ENCODE peak calls at places on chromosome 22, in four cellular contexts. U is CD8-positive, alpha-beta T cell; G is endothelial cell of umbilical vein; Y is right cardiac atrium. C is an unnamed sample. For H3K4me1, the result is how much of the 10 kb centered on the place peaks cover.

GRCh38 chr22:29331213-29331612 is 15.7 kb upstream of the RASL10A start:
- DNase-seq in G (no peak), Y (peak), U (no peak), C (no peak)

GRCh38 chr22:33210129-33210784 is 152.1 kb upstream of the SYN3 start:
- DNase-seq in U (no peak), Y (no peak), G (peak), C (no peak)

GRCh38 chr22:23530766-23531282 is 49.3 kb downstream of the IGLL1 start:
- DNase-seq in G (no peak), Y (no peak), U (no peak), C (no peak)

GRCh38 chr22:22605074-22605404 is 39.4 kb upstream of the GGTLC2 start:
- DNase-seq in U (no peak), Y (no peak), G (no peak), C (no peak)

GRCh38 chr22:29315286-29316195 is at the start of gene RASL10A:
- DNase-seq in Y (peak), G (no peak), U (no peak), C (no peak)

GRCh38 chr22:26066534-26066933 is 102.7 kb upstream of the SEZ6L start:
- DNase-seq in G (no peak), Y (no peak), U (no peak), C (no peak)

GRCh38 chr22:28017859-28018258 is 98.8 kb upstream of the PITPNB start:
- DNase-seq in Y (no peak), U (no peak), G (no peak), C (no peak)

GRCh38 chr22:36258750-36259619 is 6.1 kb downstream of the APOL1 start:
- DNase-seq in G (peak), U (no peak), Y (peak), C (no peak)

GRCh38 chr22:35987487-35987886 is 41.1 kb downstream of the RBFOX2 start:
- DNase-seq in U (no peak), Y (no peak), G (no peak), C (no peak)

GRCh38 chr22:27531782-27532530 is 269.6 kb downstream of the MN1 start:
- DNase-seq in U (no peak), Y (no peak), G (peak), C (no peak)

GRCh38 chr22:48753381-48753730 is 1074.3 kb downstream of the BRD1 start:
- DNase-seq in Y (no peak), G (no peak), U (no peak), C (no peak)

GRCh38 chr22:49905465-49905864 is 12.8 kb downstream of the ALG12 start:
- DNase-seq in Y (no peak), U (no peak), G (no peak), C (no peak)

GRCh38 chr22:41565403-41566054 is 4.7 kb downstream of the CSDC2 start:
- DNase-seq in G (peak), Y (peak), U (no peak), C (no peak)

GRCh38 chr22:19868773-19869471 is 14.2 kb upstream of the GNB1L start:
- DNase-seq in G (no peak), U (no peak), Y (peak), C (no peak)

GRCh38 chr22:34804588-34804987 is 261.4 kb upstream of the ISX start:
- DNase-seq in Y (no peak), U (no peak), G (no peak), C (no peak)

GRCh38 chr22:41478891-41479521 is 10.1 kb downstream of the ACO2 start:
- DNase-seq in G (no peak), U (no peak), Y (no peak), C (no peak)

GRCh38 chr22:25637672-25638071 is 73.2 kb downstream of the GRK3 start:
- DNase-seq in Y (no peak), U (no peak), G (no peak), C (no peak)

GRCh38 chr22:23774114-23774921 is 1.7 kb downstream of the MMP11 start:
- DNase-seq in U (no peak), G (no peak), Y (no peak), C (no peak)

GRCh38 chr22:36619797-36620390 is 83.7 kb downstream of the CACNG2 start:
- DNase-seq in U (no peak), Y (no peak), G (no peak), C (no peak)

GRCh38 chr22:26103023-26103422 is 66.2 kb upstream of the SEZ6L start:
- DNase-seq in G (no peak), Y (no peak), U (no peak), C (no peak)

GRCh38 chr22:28570697-28571373 is 108.8 kb downstream of the TTC28 start:
- DNase-seq in G (peak), Y (no peak), U (no peak), C (no peak)

GRCh38 chr22:49203091-49203862 is 624.4 kb downstream of the BRD1 start:
- DNase-seq in U (no peak), Y (no peak), G (no peak), C (no peak)

GRCh38 chr22:36829370-36830002 is 12.7 kb upstream of the PVALB start:
- DNase-seq in Y (no peak), G (no peak), U (no peak), C (no peak)

GRCh38 chr22:19291218-19291579 is 320 bp downstream of the CLTCL1 start:
- DNase-seq in U (no peak), Y (peak), G (no peak), C (peak)

GRCh38 chr22:35411112-35411511 is 11.2 kb downstream of the MCM5 start:
- DNase-seq in Y (no peak), G (no peak), U (no peak), C (no peak)

GRCh38 chr22:31347251-31348008 is 1.3 kb upstream of the PATZ1 start:
- DNase-seq in Y (peak), G (peak), U (peak), C (peak)

GRCh38 chr22:35860087-35860733 is 142.5 kb downstream of the APOL5 start:
- DNase-seq in Y (no peak), G (no peak), U (no peak), C (no peak)

GRCh38 chr22:29370556-29370955 is 17.8 kb downstream of the AP1B1 start:
- DNase-seq in U (no peak), Y (no peak), G (no peak), C (no peak)

GRCh38 chr22:44777364-44777756 is 25.0 kb downstream of the ARHGAP8 start:
- DNase-seq in G (no peak), Y (no peak), U (no peak), C (no peak)
- H3K4me1 ChIP-seq in G (under half), Y (under half), U (under half), C (under half)

DNA sequence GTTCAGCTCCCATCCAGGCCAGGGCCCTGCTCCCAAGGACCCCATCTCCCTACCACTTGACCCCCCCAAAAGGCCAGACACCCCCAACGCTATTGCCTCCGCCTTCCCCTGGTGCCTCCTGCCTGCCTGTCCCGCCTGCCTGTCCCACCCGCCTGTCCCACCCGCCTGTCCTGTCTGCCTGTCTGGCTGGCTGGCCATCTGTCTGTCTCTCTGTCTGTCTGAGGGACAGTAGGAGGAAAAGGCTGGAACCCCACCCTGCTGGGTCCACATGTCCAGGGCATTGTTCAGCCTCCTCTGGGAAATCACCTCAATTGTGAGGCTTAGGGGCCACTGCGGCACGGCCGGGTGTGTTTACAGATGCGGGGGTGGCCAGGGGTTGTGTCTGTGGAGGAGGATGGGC is 25.3 kb upstream of the CBX7 start:
- DNase-seq in Y (no peak), U (no peak), G (no peak), C (no peak)
- H3K4me1 ChIP-seq in Y (under half), U (under half), G (half or more), C (under half)

DNA sequence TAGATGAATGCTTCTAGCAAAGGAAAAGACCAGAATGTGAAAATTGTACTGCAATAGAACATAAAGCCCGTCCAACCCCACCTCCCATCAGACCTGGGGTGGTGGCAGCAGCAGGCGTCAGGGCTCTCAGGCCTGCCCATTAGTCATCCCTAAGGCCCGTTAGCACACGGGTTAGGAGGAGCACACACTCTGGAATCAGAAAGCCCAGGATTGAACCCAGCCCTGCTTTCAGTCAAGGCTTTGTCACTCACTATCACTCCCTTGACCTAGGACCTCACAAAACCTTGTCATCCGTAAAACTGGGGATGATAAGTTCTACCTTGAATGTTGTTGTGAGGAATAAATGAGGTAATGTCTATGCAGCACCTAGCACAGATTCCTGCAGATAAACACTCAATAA is 26.9 kb downstream of the MICAL3 start:
- DNase-seq in Y (no peak), U (no peak), G (no peak), C (no peak)
- H3K4me1 ChIP-seq in Y (under half), U (under half), G (under half), C (under half)

DNA sequence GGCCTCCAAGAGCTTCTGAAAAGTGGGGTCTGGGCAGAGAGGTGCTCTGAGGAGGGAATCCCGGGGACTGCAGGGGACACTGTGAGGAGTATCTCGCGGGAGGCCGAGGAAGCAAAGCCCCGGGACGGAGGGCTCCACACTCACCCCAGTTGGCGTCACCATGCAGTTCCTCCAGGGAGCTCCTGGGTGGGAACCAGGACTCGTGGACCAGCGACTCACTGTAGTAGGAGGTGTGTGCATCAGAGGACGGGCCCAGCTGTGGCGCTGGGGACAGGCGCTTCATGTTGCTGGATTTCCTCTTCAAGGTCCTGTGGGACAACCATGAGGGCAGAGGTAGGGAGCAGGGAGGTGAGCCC is 4.8 kb downstream of the SUN2 start:
- DNase-seq in Y (no peak), G (no peak), U (no peak), C (no peak)
- H3K4me1 ChIP-seq in Y (under half), G (under half), U (half or more), C (half or more)

GRCh38 chr22:46592390-46592872 is 27.8 kb upstream of the GRAMD4 start:
- DNase-seq in U (peak), Y (peak), G (peak), C (peak)
- H3K4me1 ChIP-seq in U (under half), Y (under half), G (under half), C (under half)

GRCh38 chr22:42680648-42681047 is 31.5 kb upstream of the CYB5R3 start:
- DNase-seq in Y (peak), G (peak), U (no peak), C (no peak)

GRCh38 chr22:42683599-42684283 is 34.5 kb upstream of the CYB5R3 start:
- DNase-seq in Y (peak), G (no peak), U (no peak), C (no peak)

GRCh38 chr22:42684462-42685195 is 35.4 kb upstream of the CYB5R3 start:
- DNase-seq in G (no peak), Y (peak), U (no peak), C (no peak)

GRCh38 chr22:42678894-42679293 is 29.7 kb upstream of the CYB5R3 start:
- DNase-seq in Y (no peak), G (no peak), U (no peak), C (no peak)

DNA sequence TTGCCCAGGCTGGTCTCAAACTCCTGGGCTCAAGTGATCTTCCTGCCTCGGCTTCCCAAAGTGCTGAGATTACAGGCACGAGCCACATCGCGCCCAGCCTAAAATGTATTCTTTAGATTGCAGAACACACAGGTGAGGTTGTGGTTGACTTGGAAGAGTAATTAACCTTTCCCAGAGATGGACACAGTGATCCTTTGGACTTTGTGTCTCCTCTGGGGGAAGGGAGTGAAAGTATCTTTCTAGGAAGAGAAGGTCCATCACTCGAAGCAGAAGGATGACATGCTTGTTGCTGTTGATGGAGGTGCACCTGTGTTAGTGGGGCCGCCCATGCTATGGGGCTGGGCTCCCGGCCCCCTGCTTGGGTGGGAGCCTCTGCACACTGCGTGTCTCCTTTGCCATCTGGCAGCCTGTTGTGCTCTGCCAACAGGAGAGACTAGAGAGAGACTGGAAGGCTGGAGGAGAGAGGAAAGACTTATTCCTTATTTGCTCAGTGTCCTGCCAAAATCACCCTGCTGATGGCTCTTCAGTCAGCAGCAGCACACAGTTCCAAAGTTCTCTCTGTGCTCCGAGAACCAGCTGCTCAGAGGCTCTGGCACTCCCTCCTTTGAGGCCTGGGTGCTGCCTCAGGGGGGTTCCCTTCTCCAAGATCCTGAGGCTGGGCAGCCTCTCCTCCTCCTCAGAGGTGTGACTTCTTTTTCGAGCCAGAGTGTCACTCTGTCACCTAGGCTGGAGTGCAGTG is 33.1 kb upstream of the CYB5R3 start:
- DNase-seq in U (no peak), Y (peak), G (no peak), C (no peak)
- H3K4me1 ChIP-seq in U (under half), Y (under half), G (under half), C (under half)

DNA sequence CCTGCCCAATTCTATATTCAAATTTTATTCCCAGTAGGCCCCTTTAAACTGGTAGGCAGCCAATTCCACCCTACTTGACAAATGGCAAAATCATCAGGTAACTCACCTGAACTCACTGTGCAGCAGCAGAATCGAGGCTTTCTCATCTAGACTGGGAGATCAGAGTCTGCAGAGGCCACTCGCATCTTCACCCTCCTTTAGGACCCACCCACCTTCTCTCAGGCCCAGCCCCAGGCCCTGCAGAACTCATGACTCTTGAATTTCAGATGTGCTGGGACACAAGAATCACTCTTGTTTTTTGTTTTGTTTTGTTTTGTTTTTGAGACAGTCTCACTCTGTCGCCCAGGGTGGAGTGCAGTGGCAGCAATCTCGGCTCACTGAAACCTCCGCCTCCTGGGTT is 38.8 kb downstream of the MICAL3 start:
- DNase-seq in G (no peak), Y (peak), U (no peak), C (no peak)
- H3K4me1 ChIP-seq in G (under half), Y (under half), U (under half), C (under half)